ENCODE peak calls at places on chromosomes 12 and 14, in four cellular contexts. J, Z, V and B are unnamed samples.

GRCh38 chr14:60805881-60806569 is 71.5 kb downstream of the MNAT1 start:
- DNase-seq in J (no peak), Z (no peak), V (no peak), B (no peak)

GRCh38 chr12:121637231-121637914 is 11.0 kb downstream of the ORAI1 start:
- DNase-seq in J (no peak), Z (no peak), V (no peak), B (peak; percentile 44)

GRCh38 chr12:95319694-95320331 is 102.2 kb downstream of the VEZT start:
- DNase-seq in J (peak; percentile 53), Z (no peak), V (no peak), B (no peak)

GRCh38 chr12:17478908-17479673 is 610.9 kb downstream of the RERGL start:
- DNase-seq in J (no peak), Z (no peak), V (no peak), B (no peak)

GRCh38 chr12:57882575-57882974 is 36.0 kb upstream of the CTDSP2 start:
- DNase-seq in J (no peak), Z (no peak), V (no peak), B (no peak)

GRCh38 chr12:44788731-44789130 is 87.4 kb downstream of the NELL2 start:
- DNase-seq in J (no peak), Z (no peak), V (no peak), B (no peak)

GRCh38 chr12:59646636-59647035 is 50.8 kb downstream of the SLC16A7 start:
- DNase-seq in J (no peak), Z (no peak), V (no peak), B (no peak)

GRCh38 chr12:16520328-16520727 is 85.6 kb downstream of the LMO3 start:
- DNase-seq in J (no peak), Z (no peak), V (no peak), B (no peak)

GRCh38 chr12:90233168-90234100 is 524.8 kb upstream of the ATP2B1 start:
- DNase-seq in J (no peak), Z (no peak), V (no peak), B (no peak)

GRCh38 chr12:20367731-20368652 is at the start of gene PDE3A:
- DNase-seq in J (no peak), Z (peak; percentile 14), V (no peak), B (peak; percentile 31)

GRCh38 chr12:3251067-3251466 is 173.9 kb downstream of the TSPAN9 start:
- DNase-seq in J (no peak), Z (no peak), V (no peak), B (peak; percentile 72)

GRCh38 chr12:11981174-11981733 is 89.5 kb upstream of the BCL2L14 start:
- DNase-seq in J (no peak), Z (no peak), V (no peak), B (no peak)

GRCh38 chr12:76329163-76329562 is 19.1 kb downstream of the BBS10 start:
- DNase-seq in J (no peak), Z (no peak), V (peak; percentile 30), B (no peak)

GRCh38 chr12:43063642-43064041 is 474.1 kb upstream of the PRICKLE1 start:
- DNase-seq in J (no peak), Z (no peak), V (no peak), B (no peak)

GRCh38 chr14:24613747-24614146 is 4.3 kb upstream of the GZMH start:
- DNase-seq in J (no peak), Z (no peak), V (no peak), B (no peak)

GRCh38 chr12:86723326-86723725 is 467.1 kb upstream of the MGAT4C start:
- DNase-seq in J (no peak), Z (no peak), V (no peak), B (no peak)

GRCh38 chr14:72907327-72907826 is 13.5 kb upstream of the DPF3 start:
- DNase-seq in J (no peak), Z (no peak), V (peak; percentile 85), B (no peak)

GRCh38 chr12:115194448-115194847 is 510.5 kb upstream of the TBX3 start:
- DNase-seq in J (no peak), Z (no peak), V (no peak), B (no peak)

GRCh38 chr14:98498019-98498885 is 773.7 kb downstream of the BCL11B start:
- DNase-seq in J (peak; percentile 82), Z (peak; percentile 74), V (no peak), B (no peak)

GRCh38 chr12:31003861-31004640 is 69.6 kb upstream of the DDX11 start:
- DNase-seq in J (no peak), Z (no peak), V (no peak), B (no peak)

GRCh38 chr12:70639535-70639934 is 2.3 kb upstream of the PTPRB start:
- DNase-seq in J (no peak), Z (no peak), V (no peak), B (no peak)

GRCh38 chr12:26153421-26154154 is 28.8 kb upstream of the BHLHE41 start:
- DNase-seq in J (no peak), Z (no peak), V (no peak), B (peak; percentile 24)

GRCh38 chr12:7832059-7832696 is 40.5 kb downstream of the SLC2A14 start:
- DNase-seq in J (no peak), Z (no peak), V (peak; percentile 55), B (no peak)

GRCh38 chr12:3236345-3237153 is 159.4 kb downstream of the TSPAN9 start:
- DNase-seq in J (no peak), Z (no peak), V (peak; percentile 49), B (peak; percentile 76)

DNA sequence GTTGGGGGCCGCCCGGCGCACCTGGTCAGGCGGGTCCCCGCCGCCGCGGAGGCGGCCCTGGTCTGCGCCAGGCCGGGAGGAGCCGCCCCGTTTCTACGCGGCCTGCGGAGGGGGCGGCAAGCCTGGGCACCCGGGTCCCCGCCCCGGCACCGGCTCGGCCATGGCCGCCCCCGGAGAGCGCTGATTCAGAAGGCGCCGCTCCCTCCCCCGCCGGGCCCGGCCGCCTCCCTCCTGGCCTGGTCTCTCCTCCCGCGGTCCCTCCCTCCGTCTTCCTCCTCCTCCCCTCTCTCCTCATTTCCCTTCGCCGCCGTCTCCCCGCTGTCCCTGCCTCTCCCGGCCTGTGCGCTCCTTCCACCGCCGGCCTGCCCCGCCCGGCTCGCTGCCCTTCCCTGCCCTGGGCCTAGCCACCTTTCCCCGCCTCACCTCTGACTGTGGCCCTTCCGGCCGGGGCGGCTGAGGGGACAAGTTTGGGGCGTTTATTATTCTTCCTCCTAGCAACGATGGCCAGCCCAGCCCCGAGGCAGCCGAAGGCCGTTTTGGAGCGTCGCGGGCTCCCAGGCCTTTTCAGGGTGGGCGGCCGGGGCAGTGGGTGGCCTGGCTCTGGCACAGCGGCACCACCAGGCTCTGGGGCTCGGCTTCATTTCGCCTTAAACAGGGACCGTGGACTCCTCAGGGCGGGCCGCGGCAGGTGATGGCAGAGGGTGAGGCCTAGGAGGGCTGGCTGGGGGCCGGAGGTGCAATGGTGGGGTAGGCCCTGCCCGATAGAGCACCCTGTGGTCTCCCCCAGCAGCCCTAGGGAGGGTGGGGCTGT is 768 bp downstream of the CEP170B start:
- DNase-seq in J (no peak), Z (peak; percentile 63), V (peak; percentile 75), B (no peak)
- TF ChIP-seq POLR2A in J (no peak), Z (peak; percentile 48), V (no peak), B (no peak)

GRCh38 chr12:107130830-107131760 is 37.7 kb upstream of the CRY1 start:
- DNase-seq in J (no peak), Z (no peak), V (no peak), B (no peak)

GRCh38 chr12:107133462-107133861 is 40.1 kb upstream of the CRY1 start:
- DNase-seq in J (no peak), Z (no peak), V (no peak), B (no peak)

GRCh38 chr12:107131832-107132616 is 38.7 kb upstream of the CRY1 start:
- DNase-seq in J (no peak), Z (peak; percentile 42), V (peak; percentile 64), B (no peak)

GRCh38 chr12:107135177-107135576 is 41.8 kb upstream of the CRY1 start:
- DNase-seq in J (no peak), Z (no peak), V (no peak), B (no peak)

GRCh38 chr12:107134558-107134957 is 41.2 kb upstream of the CRY1 start:
- DNase-seq in J (no peak), Z (no peak), V (peak; percentile 58), B (no peak)
- TF ChIP-seq CTCF in J (no peak), Z (no peak), V (peak; percentile 97), B (no peak)

GRCh38 chr12:50224026-50224692 is 57.0 kb upstream of the CERS5 start:
- DNase-seq in J (no peak), Z (peak; percentile 21), V (no peak), B (peak; percentile 33)

GRCh38 chr12:50220357-50221061 is 53.3 kb upstream of the CERS5 start:
- DNase-seq in J (no peak), Z (peak; percentile 82), V (peak; percentile 54), B (no peak)

GRCh38 chr12:50219544-50219943 is 52.4 kb upstream of the CERS5 start:
- DNase-seq in J (no peak), Z (no peak), V (no peak), B (no peak)

GRCh38 chr12:50222275-50222783 is 55.2 kb upstream of the CERS5 start:
- DNase-seq in J (no peak), Z (peak; percentile 57), V (peak; percentile 84), B (peak; percentile 45)

GRCh38 chr12:50221228-50222008 is 54.2 kb upstream of the CERS5 start:
- DNase-seq in J (no peak), Z (peak; percentile 53), V (peak; percentile 60), B (no peak)
- TF ChIP-seq POLR2A in J (no peak), Z (peak; percentile 24), V (peak; percentile 65), B (peak; percentile 28)

DNA sequence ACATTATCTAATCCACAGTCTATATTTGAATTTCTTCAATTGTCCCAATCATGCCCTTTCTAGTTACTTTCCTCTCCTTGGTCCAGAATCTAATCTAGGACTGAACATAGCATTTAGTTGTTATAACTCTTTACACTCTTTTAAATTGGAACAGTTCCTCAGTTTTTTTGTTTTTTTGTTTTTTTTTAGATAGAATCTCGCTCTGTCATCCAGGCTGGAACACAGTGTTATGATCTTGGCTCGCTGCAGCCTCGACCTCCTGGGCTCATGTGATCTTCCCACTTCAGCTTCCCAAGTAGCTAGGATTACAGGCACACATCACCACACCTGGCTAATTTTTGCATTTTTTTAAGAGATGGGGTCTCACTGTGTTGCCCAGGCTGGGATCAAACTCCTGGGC is 63.1 kb downstream of the RERG start:
- DNase-seq in J (no peak), Z (no peak), V (no peak), B (peak; percentile 21)
- TF ChIP-seq CTCF in J (no peak), Z (no peak), V (no peak), B (no peak)

DNA sequence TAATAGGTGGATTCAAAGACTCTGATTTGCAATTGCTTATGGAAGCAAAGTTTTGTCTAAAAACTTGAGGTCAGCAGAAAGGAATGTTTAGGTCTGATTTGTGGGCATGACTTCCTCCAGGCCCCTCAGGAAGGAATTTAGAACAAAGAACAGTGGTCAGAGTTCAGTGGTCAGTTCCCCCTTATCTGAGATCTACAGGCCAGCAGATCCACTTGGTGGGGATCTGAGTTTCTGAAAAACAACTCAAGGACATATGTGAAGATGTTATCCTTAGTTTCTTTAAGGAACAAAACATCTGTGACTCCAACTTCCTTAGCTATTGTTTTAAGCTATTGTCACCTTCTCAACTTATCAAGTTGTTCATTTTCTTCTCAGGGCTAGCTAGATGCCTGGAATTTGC is 28.0 kb upstream of the NAA30 start:
- DNase-seq in J (no peak), Z (no peak), V (no peak), B (no peak)
- TF ChIP-seq POLR2A in J (no peak), Z (no peak), V (no peak), B (no peak)

GRCh38 chr12:53481957-53482586 is 17.2 kb downstream of the MAP3K12 start:
- DNase-seq in J (no peak), Z (no peak), V (no peak), B (peak; percentile 19)
- TF ChIP-seq CTCF in J (no peak), Z (no peak), V (peak; percentile 37), B (no peak)